ENCODE peak calls at places on chromosomes 13 and 19, in four cellular contexts. Y, S, V and A are unnamed samples.

GRCh38 chr19:57934820-57935665 is at the start of gene ZNF418:
- DNase-seq in Y (peak; percentile 83), S (peak; percentile 89), V (peak; percentile 80), A (peak; percentile 90)

GRCh38 chr13:49540552-49540951 is 44.8 kb downstream of the PHF11 start:
- DNase-seq in Y (peak; percentile 14), S (no peak), V (no peak), A (no peak)

GRCh38 chr13:66353664-66354063 is 876.5 kb downstream of the PCDH9 start:
- DNase-seq in Y (no peak), S (no peak), V (no peak), A (no peak)

GRCh38 chr19:38685666-38686529 is 38.4 kb downstream of the ACTN4 start:
- DNase-seq in Y (peak; percentile 89), S (no peak), V (no peak), A (peak; percentile 42)

GRCh38 chr19:10404888-10405808 is 1.8 kb upstream of the CDC37 start:
- DNase-seq in Y (no peak), S (no peak), V (no peak), A (no peak)

GRCh38 chr19:48354332-48354992 is 9.3 kb downstream of the TMEM143 start:
- DNase-seq in Y (peak; percentile 24), S (no peak), V (no peak), A (no peak)

GRCh38 chr13:40589285-40590109 is 76.9 kb downstream of the FOXO1 start:
- DNase-seq in Y (peak; percentile 88), S (peak; percentile 77), V (no peak), A (no peak)

GRCh38 chr19:37691881-37692504 is 27.6 kb downstream of the ZNF607 start:
- DNase-seq in Y (peak; percentile 53), S (peak; percentile 83), V (peak; percentile 87), A (peak; percentile 92)

GRCh38 chr13:104460553-104460952 is 1394.3 kb upstream of the SLC10A2 start:
- DNase-seq in Y (peak; percentile 54), S (no peak), V (no peak), A (no peak)

GRCh38 chr13:43232866-43233265 is 209.5 kb downstream of the DNAJC15 start:
- DNase-seq in Y (no peak), S (no peak), V (no peak), A (peak; percentile 11)

GRCh38 chr19:5880604-5881078 is 10.3 kb upstream of the FUT5 start:
- DNase-seq in Y (peak; percentile 73), S (no peak), V (no peak), A (no peak)

GRCh38 chr19:14435320-14436050 is 2.4 kb downstream of the PKN1 start:
- DNase-seq in Y (peak; percentile 51), S (no peak), V (no peak), A (no peak)

GRCh38 chr19:17779281-17779930 is 15.5 kb upstream of the B3GNT3 start:
- DNase-seq in Y (peak; percentile 52), S (peak; percentile 48), V (no peak), A (peak; percentile 63)

GRCh38 chr19:52007436-52007804 is 591 bp downstream of the ZNF615 start:
- DNase-seq in Y (no peak), S (no peak), V (no peak), A (peak; percentile 26)

GRCh38 chr13:27080018-27080948 is 91.3 kb downstream of the USP12 start:
- DNase-seq in Y (peak; percentile 45), S (no peak), V (no peak), A (no peak)

GRCh38 chr13:47190696-47191095 is 293.8 kb upstream of the HTR2A start:
- DNase-seq in Y (no peak), S (no peak), V (no peak), A (no peak)

GRCh38 chr19:42563352-42564210 is 31.1 kb downstream of the CEACAM8 start:
- DNase-seq in Y (peak; percentile 47), S (peak; percentile 60), V (peak; percentile 28), A (peak; percentile 78)

GRCh38 chr13:75587679-75588078 is 38.1 kb downstream of the UCHL3 start:
- DNase-seq in Y (peak; percentile 12), S (no peak), V (no peak), A (no peak)

GRCh38 chr13:23811366-23812027 is 77.7 kb downstream of the MIPEP start:
- DNase-seq in Y (no peak), S (no peak), V (no peak), A (no peak)

GRCh38 chr13:112012705-112013085 is 54.3 kb upstream of the SOX1 start:
- DNase-seq in Y (no peak), S (no peak), V (no peak), A (no peak)